ENCODE peak calls at places on chromosomes 11 and 22, in seven cellular contexts. P is left ventricle myocardium inferior, Z is GM12878, D is esophagus squamous epithelium, S is sigmoid colon, K is pancreas, Q is HCT116. C is an unnamed sample.

GRCh38 chr11:64675417-64676252 is 47.4 kb downstream of the NRXN2 start:
- DNase-seq in S (peak; percentile 82), K (no peak), Q (no peak), Z (no peak), D (no peak), P (peak; percentile 80), C (no peak)

GRCh38 chr11:122853971-122854446 is 15.7 kb downstream of the CRTAM start:
- DNase-seq in D (no peak), S (no peak), P (no peak), K (peak; percentile 55), Z (no peak), Q (peak; percentile 84), C (peak; percentile 58)

GRCh38 chr11:118321386-118322082 is 17.0 kb downstream of the CD3E start:
- DNase-seq in K (no peak), Q (no peak), Z (no peak), S (no peak), P (no peak), D (no peak), C (no peak)

GRCh38 chr11:26704249-26704648 is 17.6 kb downstream of the SLC5A12 start:
- DNase-seq in S (no peak), Q (no peak), D (no peak), K (no peak), P (no peak), Z (no peak), C (no peak)

GRCh38 chr11:121711236-121711635 is 258.5 kb upstream of the SORL1-AS1 start:
- DNase-seq in D (no peak), P (no peak), Z (no peak), Q (no peak), S (no peak), K (no peak), C (no peak)

GRCh38 chr22:38240734-38241252 is 32.0 kb downstream of the TMEM184B start:
- DNase-seq in D (no peak), S (no peak), P (no peak), Z (no peak), Q (peak; percentile 69), K (peak; percentile 68), C (no peak)

GRCh38 chr11:11291432-11292015 is 61.5 kb downstream of the CSNK2A3 start:
- DNase-seq in Q (no peak), K (no peak), Z (no peak), D (no peak), P (no peak), S (peak; percentile 42), C (no peak)

GRCh38 chr11:70423523-70424505 is 25.5 kb downstream of the CTTN start:
- DNase-seq in D (no peak), Z (peak; percentile 44), S (no peak), Q (no peak), P (no peak), K (no peak), C (no peak)

GRCh38 chr11:129620705-129621104 is 194.9 kb upstream of the TMEM45B start:
- DNase-seq in P (no peak), Z (no peak), Q (no peak), S (no peak), D (no peak), K (no peak), C (peak; percentile 75)

GRCh38 chr11:75633409-75634011 is 35.3 kb downstream of the MAP6 start:
- DNase-seq in D (no peak), S (no peak), P (no peak), K (no peak), Q (no peak), Z (no peak), C (no peak)

GRCh38 chr11:12701815-12702214 is 27.6 kb downstream of the TEAD1 start:
- DNase-seq in S (no peak), D (no peak), Z (no peak), P (no peak), Q (no peak), K (no peak), C (no peak)

GRCh38 chr11:57315491-57315890 is 9.3 kb downstream of the TNKS1BP1 start:
- DNase-seq in P (no peak), S (no peak), K (peak; percentile 52), Z (no peak), D (no peak), Q (no peak), C (no peak)

GRCh38 chr11:107494036-107494435 is 36.4 kb upstream of the CWF19L2 start:
- DNase-seq in K (no peak), Z (no peak), Q (no peak), S (no peak), D (no peak), P (no peak), C (no peak)

GRCh38 chr11:77055056-77055680 is 11.6 kb upstream of the CAPN5 start:
- DNase-seq in K (no peak), Z (no peak), D (no peak), Q (no peak), P (no peak), S (no peak), C (no peak)

GRCh38 chr22:38881464-38881871 is 9.5 kb upstream of the CBX6 start:
- DNase-seq in D (no peak), P (no peak), Q (no peak), Z (no peak), K (peak; percentile 65), S (peak; percentile 90), C (peak; percentile 67)

GRCh38 chr11:120694706-120695105 is 183.2 kb downstream of the GRIK4 start:
- DNase-seq in D (no peak), K (no peak), P (no peak), Q (no peak), Z (no peak), S (no peak), C (no peak)

GRCh38 chr22:20456064-20456721 is 18.6 kb upstream of the SCARF2 start:
- DNase-seq in P (peak; percentile 69), Q (peak; percentile 54), D (no peak), Z (peak; percentile 44), S (peak; percentile 90), K (peak; percentile 69), C (peak; percentile 77)

GRCh38 chr11:77167111-77167626 is 39.1 kb downstream of the MYO7A start:
- DNase-seq in Q (no peak), S (no peak), D (no peak), P (peak; percentile 9), Z (no peak), K (no peak), C (no peak)

GRCh38 chr11:35539256-35539655 is 13.8 kb upstream of the PAMR1 start:
- DNase-seq in K (no peak), Z (no peak), Q (no peak), D (no peak), S (no peak), P (no peak), C (no peak)

GRCh38 chr11:107791343-107792048 is 67.1 kb downstream of the SLC35F2 start:
- DNase-seq in Z (no peak), Q (no peak), D (no peak), P (no peak), K (no peak), S (no peak), C (no peak)

GRCh38 chr11:62804310-62805043 is 763 bp downstream of the NXF1 start:
- DNase-seq in Q (no peak), D (no peak), K (no peak), S (no peak), P (no peak), Z (no peak), C (no peak)

GRCh38 chr11:127003260-127003981 is 2.9 kb upstream of the KIRREL3 start:
- DNase-seq in K (peak; percentile 18), S (no peak), Z (no peak), Q (no peak), P (no peak), D (no peak), C (no peak)

GRCh38 chr11:83092488-83093384 is 21.0 kb upstream of the RAB30 start:
- DNase-seq in K (peak; percentile 78), S (no peak), D (no peak), P (no peak), Q (peak; percentile 51), Z (no peak), C (no peak)

DNA sequence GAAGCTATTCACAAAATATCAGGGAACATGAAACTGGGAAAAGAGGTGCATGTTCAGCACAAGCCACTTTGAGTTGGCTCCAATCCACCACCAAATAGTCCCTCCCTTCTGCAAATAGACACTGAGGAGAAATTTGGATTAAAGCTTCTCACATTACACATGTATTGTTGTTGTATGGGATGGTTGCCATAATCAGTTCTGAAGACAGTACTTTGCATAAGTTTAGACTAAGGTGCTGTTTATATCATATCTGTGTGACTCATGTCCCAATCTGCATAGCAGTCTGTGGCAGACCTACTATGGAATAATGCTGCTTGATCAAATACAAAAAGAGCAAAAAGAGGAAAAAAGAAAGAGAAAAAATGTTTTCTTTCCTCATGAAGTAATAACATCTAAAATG is 376.7 kb upstream of the DDI1 start:
- DNase-seq in Z (no peak), Q (no peak), S (no peak), P (no peak), D (no peak), K (no peak), C (no peak)
- TF ChIP-seq CTCF in Z (no peak), Q (no peak), S (no peak), P (no peak), D (no peak), K (no peak), C (no peak)

DNA sequence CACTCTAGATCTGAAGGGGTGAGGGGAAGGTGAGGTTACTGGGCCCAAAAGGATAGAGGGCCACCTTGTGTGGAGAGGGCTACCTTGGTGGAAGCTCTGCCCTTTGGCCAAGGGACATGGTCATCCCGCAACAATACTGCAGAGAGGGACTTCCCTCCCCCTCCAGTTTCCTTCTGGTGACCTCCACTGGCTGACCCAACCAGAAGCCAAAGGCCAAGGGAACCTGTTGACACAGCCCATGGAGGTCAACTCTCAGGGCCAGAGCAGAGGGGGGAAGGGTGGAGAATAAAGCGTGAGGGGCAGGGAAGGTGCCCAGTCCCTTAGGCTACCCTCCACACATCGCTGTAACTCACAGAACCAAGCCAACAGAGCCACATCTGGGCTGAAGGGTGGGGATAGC is 15.0 kb upstream of the RHOD start:
- DNase-seq in D (no peak), P (no peak), Z (no peak), K (no peak), Q (no peak), S (no peak), C (no peak)
- H3K9me3 ChIP-seq in D (no peaks in the 10 kb centered on the region), P (no peaks in the 10 kb centered on the region), Z (no peaks in the 10 kb centered on the region), K (no peaks in the 10 kb centered on the region), Q (no peaks in the 10 kb centered on the region), S (no peaks in the 10 kb centered on the region), C (no peaks in the 10 kb centered on the region)

DNA sequence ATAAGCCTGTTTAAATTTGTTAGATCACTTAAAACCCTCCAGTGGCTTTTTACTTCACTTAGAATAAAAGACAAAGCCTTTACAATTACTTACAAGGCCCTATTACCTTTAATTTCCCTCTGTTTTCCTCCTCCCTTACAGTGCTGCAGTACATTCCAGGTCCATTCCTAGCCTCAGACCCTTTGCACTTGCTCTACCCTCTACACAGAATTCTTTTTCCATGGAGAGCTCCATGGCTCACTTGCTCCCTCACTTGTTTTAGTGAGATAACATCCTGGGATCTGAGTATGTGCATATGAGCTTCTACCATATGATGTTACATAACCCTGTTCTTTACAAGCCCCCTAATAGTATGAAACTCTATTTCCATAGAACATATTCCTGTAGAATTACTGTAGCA is 24.4 kb downstream of the ZNF214 start:
- DNase-seq in K (no peak), D (no peak), P (no peak), Z (no peak), S (no peak), Q (no peak), C (no peak)
- TF ChIP-seq CTCF in K (no peak), D (no peak), P (no peak), Z (no peak), S (no peak), Q (no peak), C (no peak)

GRCh38 chr11:97963528-97964331 is 1057.0 kb upstream of the CNTN5 start:
- DNase-seq in D (no peak), K (no peak), S (no peak), P (no peak), Z (no peak), Q (no peak), C (no peak)
- H3K9me3 ChIP-seq in D (no peaks in the 10 kb centered on the region), K (no peaks in the 10 kb centered on the region), S (no peaks in the 10 kb centered on the region), P (no peaks in the 10 kb centered on the region), Z (no peaks in the 10 kb centered on the region), Q (peaks cover 3% of the 10 kb centered on the region), C (no peaks in the 10 kb centered on the region)